ENCODE peak calls at places on chromosomes 12 and 14, in six cellular contexts. One of them, this sample, is unnamed.
A peak's percentile ranks its signal among the peaks of the same experiment; 100 is the strongest.

GRCh38 chr12:124759841-124760508 is 103.7 kb downstream of the SCARB1 start:
- DNase-seq in GM13977: no peak
- DNase-seq in left ventricle myocardium inferior: peak; percentile 50
- DNase-seq in PC-3: no peak
- DNase-seq in HFFc6: no peak
- DNase-seq in AG09309: no peak
- DNase-seq in this sample: no peak

GRCh38 chr14:64928239-64929002 is 14.1 kb downstream of the GPX2 start:
- DNase-seq in GM13977: no peak
- DNase-seq in left ventricle myocardium inferior: no peak
- DNase-seq in PC-3: no peak
- DNase-seq in HFFc6: no peak
- DNase-seq in AG09309: no peak
- DNase-seq in this sample: no peak

GRCh38 chr14:68343534-68344093 is 449.3 kb downstream of the ZFP36L1 start:
- DNase-seq in GM13977: no peak
- DNase-seq in left ventricle myocardium inferior: no peak
- DNase-seq in PC-3: no peak
- DNase-seq in HFFc6: no peak
- DNase-seq in AG09309: no peak
- DNase-seq in this sample: no peak

GRCh38 chr12:92141585-92142244 is 3.9 kb downstream of the BTG1 start:
- DNase-seq in GM13977: no peak
- DNase-seq in left ventricle myocardium inferior: no peak
- DNase-seq in PC-3: no peak
- DNase-seq in HFFc6: no peak
- DNase-seq in AG09309: no peak
- DNase-seq in this sample: no peak

GRCh38 chr14:52473557-52473956 is 78.7 kb downstream of the TXNDC16 start:
- DNase-seq in GM13977: peak; percentile 31
- DNase-seq in left ventricle myocardium inferior: no peak
- DNase-seq in PC-3: peak; percentile 78
- DNase-seq in HFFc6: peak; percentile 21
- DNase-seq in AG09309: peak; percentile 23
- DNase-seq in this sample: peak; percentile 29

GRCh38 chr14:20820063-20820904 is 17.6 kb upstream of the RNASE1 start:
- DNase-seq in GM13977: no peak
- DNase-seq in left ventricle myocardium inferior: no peak
- DNase-seq in PC-3: no peak
- DNase-seq in HFFc6: no peak
- DNase-seq in AG09309: no peak
- DNase-seq in this sample: no peak

GRCh38 chr12:30719060-30719459 is 23.4 kb upstream of the IPO8 start:
- DNase-seq in GM13977: no peak
- DNase-seq in left ventricle myocardium inferior: no peak
- DNase-seq in PC-3: peak; percentile 27
- DNase-seq in HFFc6: peak; percentile 88
- DNase-seq in AG09309: peak; percentile 74
- DNase-seq in this sample: peak; percentile 52

GRCh38 chr12:2053675-2054070 is 886 bp downstream of the CACNA1C start:
- DNase-seq in GM13977: no peak
- DNase-seq in left ventricle myocardium inferior: peak; percentile 38
- DNase-seq in PC-3: no peak
- DNase-seq in HFFc6: peak; percentile 25
- DNase-seq in AG09309: no peak
- DNase-seq in this sample: no peak

GRCh38 chr12:75704664-75705063 is 193.3 kb upstream of the KRR1 start:
- DNase-seq in GM13977: no peak
- DNase-seq in left ventricle myocardium inferior: no peak
- DNase-seq in PC-3: no peak
- DNase-seq in HFFc6: no peak
- DNase-seq in AG09309: no peak
- DNase-seq in this sample: no peak

GRCh38 chr12:7136071-7136470 is 5.9 kb downstream of the CLSTN3 start:
- DNase-seq in GM13977: no peak
- DNase-seq in left ventricle myocardium inferior: no peak
- DNase-seq in PC-3: no peak
- DNase-seq in HFFc6: no peak
- DNase-seq in AG09309: no peak
- DNase-seq in this sample: no peak

GRCh38 chr14:81464253-81465001 is 64.3 kb upstream of the STON2 start:
- DNase-seq in GM13977: peak; percentile 71
- DNase-seq in left ventricle myocardium inferior: no peak
- DNase-seq in PC-3: peak; percentile 88
- DNase-seq in HFFc6: peak; percentile 62
- DNase-seq in AG09309: peak; percentile 14
- DNase-seq in this sample: peak; percentile 24

GRCh38 chr12:1474567-1475153 is 119.7 kb downstream of the FBXL14 start:
- DNase-seq in GM13977: no peak
- DNase-seq in left ventricle myocardium inferior: no peak
- DNase-seq in PC-3: peak; percentile 67
- DNase-seq in HFFc6: peak; percentile 91
- DNase-seq in AG09309: peak; percentile 59
- DNase-seq in this sample: peak; percentile 66

GRCh38 chr14:100668352-100668751 is 58.3 kb upstream of the DLK1 start:
- DNase-seq in GM13977: no peak
- DNase-seq in left ventricle myocardium inferior: no peak
- DNase-seq in PC-3: no peak
- DNase-seq in HFFc6: no peak
- DNase-seq in AG09309: no peak
- DNase-seq in this sample: no peak

GRCh38 chr12:27193854-27194544 is 50.1 kb upstream of the STK38L start:
- DNase-seq in GM13977: no peak
- DNase-seq in left ventricle myocardium inferior: peak; percentile 49
- DNase-seq in PC-3: no peak
- DNase-seq in HFFc6: peak; percentile 71
- DNase-seq in AG09309: no peak
- DNase-seq in this sample: no peak

GRCh38 chr12:100859063-100859627 is 64.6 kb downstream of the ANO4 start:
- DNase-seq in GM13977: no peak
- DNase-seq in left ventricle myocardium inferior: no peak
- DNase-seq in PC-3: peak; percentile 21
- DNase-seq in HFFc6: no peak
- DNase-seq in AG09309: no peak
- DNase-seq in this sample: no peak

GRCh38 chr14:91357731-91358319 is 59.8 kb downstream of the CCDC88C start:
- DNase-seq in GM13977: no peak
- DNase-seq in left ventricle myocardium inferior: no peak
- DNase-seq in PC-3: no peak
- DNase-seq in HFFc6: no peak
- DNase-seq in AG09309: no peak
- DNase-seq in this sample: no peak

GRCh38 chr12:64882687-64883086 is 58.2 kb downstream of the TBC1D30 start:
- DNase-seq in GM13977: no peak
- DNase-seq in left ventricle myocardium inferior: no peak
- DNase-seq in PC-3: no peak
- DNase-seq in HFFc6: no peak
- DNase-seq in AG09309: no peak
- DNase-seq in this sample: no peak

GRCh38 chr12:27901959-27902358 is 70.6 kb downstream of the PTHLH start:
- DNase-seq in GM13977: no peak
- DNase-seq in left ventricle myocardium inferior: no peak
- DNase-seq in PC-3: no peak
- DNase-seq in HFFc6: no peak
- DNase-seq in AG09309: no peak
- DNase-seq in this sample: no peak

GRCh38 chr14:70816525-70816924 is 7.2 kb upstream of the MAP3K9 start:
- DNase-seq in GM13977: no peak
- DNase-seq in left ventricle myocardium inferior: no peak
- DNase-seq in PC-3: no peak
- DNase-seq in HFFc6: no peak
- DNase-seq in AG09309: no peak
- DNase-seq in this sample: no peak

GRCh38 chr12:49511410-49511809 is 27.4 kb upstream of the KCNH3 start:
- DNase-seq in GM13977: no peak
- DNase-seq in left ventricle myocardium inferior: no peak
- DNase-seq in PC-3: no peak
- DNase-seq in HFFc6: no peak
- DNase-seq in AG09309: no peak
- DNase-seq in this sample: no peak

GRCh38 chr12:15562263-15562662 is 226.9 kb downstream of the EPS8 start:
- DNase-seq in GM13977: no peak
- DNase-seq in left ventricle myocardium inferior: no peak
- DNase-seq in PC-3: no peak
- DNase-seq in HFFc6: no peak
- DNase-seq in AG09309: no peak
- DNase-seq in this sample: no peak

GRCh38 chr12:115866909-115867525 is 410.5 kb downstream of the MED13L start:
- DNase-seq in GM13977: no peak
- DNase-seq in left ventricle myocardium inferior: no peak
- DNase-seq in PC-3: peak; percentile 66
- DNase-seq in HFFc6: no peak
- DNase-seq in AG09309: no peak
- DNase-seq in this sample: no peak

GRCh38 chr12:67269632-67270578 is 747 bp downstream of the CAND1 start:
- DNase-seq in GM13977: peak; percentile 26
- DNase-seq in left ventricle myocardium inferior: peak; percentile 29
- DNase-seq in PC-3: peak; percentile 33
- DNase-seq in HFFc6: no peak
- DNase-seq in AG09309: no peak
- DNase-seq in this sample: no peak

GRCh38 chr14:89185919-89186849 is 230.8 kb downstream of the FOXN3 start:
- DNase-seq in GM13977: no peak
- DNase-seq in left ventricle myocardium inferior: no peak
- DNase-seq in PC-3: peak; percentile 97
- DNase-seq in HFFc6: peak; percentile 89
- DNase-seq in AG09309: peak; percentile 46
- DNase-seq in this sample: peak; percentile 44

GRCh38 chr12:52213541-52214420 is 19.3 kb upstream of the KRT7 start:
- DNase-seq in GM13977: peak; percentile 70
- DNase-seq in left ventricle myocardium inferior: peak; percentile 70
- DNase-seq in PC-3: peak; percentile 96
- DNase-seq in HFFc6: peak; percentile 76
- DNase-seq in AG09309: no peak
- DNase-seq in this sample: peak; percentile 56

GRCh38 chr12:52215587-52216031 is 17.4 kb upstream of the KRT7 start:
- DNase-seq in GM13977: no peak
- DNase-seq in left ventricle myocardium inferior: no peak
- DNase-seq in PC-3: peak; percentile 95
- DNase-seq in HFFc6: no peak
- DNase-seq in AG09309: no peak
- DNase-seq in this sample: no peak

GRCh38 chr12:52212701-52213540 is 20.1 kb upstream of the KRT7 start:
- DNase-seq in GM13977: no peak
- DNase-seq in left ventricle myocardium inferior: no peak
- DNase-seq in PC-3: no peak
- DNase-seq in HFFc6: no peak
- DNase-seq in AG09309: no peak
- DNase-seq in this sample: no peak

GRCh38 chr12:52216107-52216506 is 16.9 kb upstream of the KRT7 start:
- DNase-seq in GM13977: no peak
- DNase-seq in left ventricle myocardium inferior: no peak
- DNase-seq in PC-3: peak; percentile 3
- DNase-seq in HFFc6: no peak
- DNase-seq in AG09309: no peak
- DNase-seq in this sample: no peak

GRCh38 chr12:52214421-52214802 is 18.6 kb upstream of the KRT7 start:
- DNase-seq in GM13977: no peak
- DNase-seq in left ventricle myocardium inferior: no peak
- DNase-seq in PC-3: peak; percentile 63
- DNase-seq in HFFc6: no peak
- DNase-seq in AG09309: no peak
- DNase-seq in this sample: no peak
- TF ChIP-seq CTCF in GM13977: no peak
- TF ChIP-seq CTCF in left ventricle myocardium inferior: no peak
- TF ChIP-seq CTCF in PC-3: peak; percentile 19
- TF ChIP-seq CTCF in HFFc6: peak; percentile 28
- TF ChIP-seq CTCF in AG09309: no peak
- TF ChIP-seq CTCF in this sample: peak; percentile 40

GRCh38 chr14:93103392-93104080 is 12.2 kb downstream of the ITPK1 start:
- DNase-seq in GM13977: peak; percentile 86
- DNase-seq in left ventricle myocardium inferior: no peak
- DNase-seq in PC-3: no peak
- DNase-seq in HFFc6: no peak
- DNase-seq in AG09309: no peak
- DNase-seq in this sample: no peak

GRCh38 chr14:93107383-93107782 is 8.3 kb downstream of the ITPK1 start:
- DNase-seq in GM13977: no peak
- DNase-seq in left ventricle myocardium inferior: no peak
- DNase-seq in PC-3: no peak
- DNase-seq in HFFc6: no peak
- DNase-seq in AG09309: no peak
- DNase-seq in this sample: no peak

GRCh38 chr14:93106541-93107156 is 9.1 kb downstream of the ITPK1 start:
- DNase-seq in GM13977: no peak
- DNase-seq in left ventricle myocardium inferior: no peak
- DNase-seq in PC-3: no peak
- DNase-seq in HFFc6: no peak
- DNase-seq in AG09309: no peak
- DNase-seq in this sample: no peak

GRCh38 chr14:93105362-93105761 is 10.4 kb downstream of the ITPK1 start:
- DNase-seq in GM13977: no peak
- DNase-seq in left ventricle myocardium inferior: peak; percentile 44
- DNase-seq in PC-3: peak; percentile 50
- DNase-seq in HFFc6: no peak
- DNase-seq in AG09309: peak; percentile 39
- DNase-seq in this sample: peak; percentile 45

DNA sequence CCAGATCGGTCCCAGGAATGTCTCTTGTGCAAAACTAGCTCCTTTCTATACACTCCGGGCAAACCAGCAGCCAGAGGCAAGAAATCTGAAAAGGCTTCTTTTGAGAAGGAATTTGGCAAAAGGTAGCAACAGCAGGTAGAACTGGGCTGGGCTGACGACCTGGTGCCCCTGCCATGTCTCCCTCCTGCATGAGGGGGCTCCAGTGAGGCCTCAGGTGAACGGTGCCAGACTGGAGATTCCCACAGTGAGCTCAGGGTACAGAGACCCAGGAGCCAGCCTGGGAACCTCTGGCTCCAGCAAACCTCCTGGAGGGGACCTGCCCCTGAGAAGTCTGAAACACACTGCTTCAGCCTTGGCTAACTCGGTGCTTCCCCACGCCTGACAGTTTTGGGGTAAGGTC is 10.8 kb downstream of the ITPK1 start:
- DNase-seq in GM13977: no peak
- DNase-seq in left ventricle myocardium inferior: no peak
- DNase-seq in PC-3: no peak
- DNase-seq in HFFc6: no peak
- DNase-seq in AG09309: no peak
- DNase-seq in this sample: no peak
- TF ChIP-seq CTCF in GM13977: no peak
- TF ChIP-seq CTCF in left ventricle myocardium inferior: peak; percentile 7
- TF ChIP-seq CTCF in PC-3: peak; percentile 13
- TF ChIP-seq CTCF in HFFc6: peak; percentile 24
- TF ChIP-seq CTCF in AG09309: no peak
- TF ChIP-seq CTCF in this sample: no peak

DNA sequence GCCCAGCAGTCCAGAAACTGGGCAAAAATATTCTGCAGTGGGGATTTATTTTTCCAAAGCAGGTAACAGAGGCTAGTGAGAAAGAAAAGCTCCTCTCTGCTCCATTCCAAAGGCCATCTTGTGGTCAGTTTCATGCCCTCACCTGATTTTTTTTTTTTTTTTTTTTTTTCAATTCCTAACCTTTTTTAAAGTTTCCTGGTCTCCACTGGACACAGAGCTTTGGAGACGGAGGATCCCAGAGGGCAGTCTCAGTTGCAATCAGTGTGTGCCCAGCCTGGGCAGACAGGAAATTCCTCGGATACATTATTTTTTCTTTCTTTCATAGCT is 178.7 kb upstream of the BCL2L14 start:
- DNase-seq in GM13977: no peak
- DNase-seq in left ventricle myocardium inferior: no peak
- DNase-seq in PC-3: no peak
- DNase-seq in HFFc6: no peak
- DNase-seq in AG09309: no peak
- DNase-seq in this sample: no peak
- TF ChIP-seq CTCF in GM13977: no peak
- TF ChIP-seq CTCF in left ventricle myocardium inferior: peak; percentile 54
- TF ChIP-seq CTCF in PC-3: no peak
- TF ChIP-seq CTCF in HFFc6: peak; percentile 59
- TF ChIP-seq CTCF in AG09309: peak; percentile 30
- TF ChIP-seq CTCF in this sample: peak; percentile 14

GRCh38 chr14:102592969-102593840 is 756 bp downstream of the RCOR1 start:
- DNase-seq in GM13977: peak; percentile 68
- DNase-seq in left ventricle myocardium inferior: peak; percentile 57
- DNase-seq in PC-3: peak; percentile 28
- DNase-seq in HFFc6: peak; percentile 36
- DNase-seq in AG09309: no peak
- DNase-seq in this sample: no peak
- TF ChIP-seq CTCF in GM13977: peak; percentile 16
- TF ChIP-seq CTCF in left ventricle myocardium inferior: peak; percentile 59
- TF ChIP-seq CTCF in PC-3: no peak
- TF ChIP-seq CTCF in HFFc6: peak; percentile 73
- TF ChIP-seq CTCF in AG09309: peak; percentile 24
- TF ChIP-seq CTCF in this sample: peak; percentile 21